ENCODE peak calls at places on chromosome 2, in five cellular contexts. One of them, this sample, is unnamed.

GRCh38 chr2:121778736-121779487 is 23.5 kb downstream of the TSN start:
- DNase-seq in NCI-H1105: no peak
- DNase-seq in NCI-H2029: no peak
- DNase-seq in body of pancreas: no peak
- DNase-seq in EL: no peak
- DNase-seq in this sample: no peak

GRCh38 chr2:130313812-130314334 is 28.8 kb upstream of the IMP4 start:
- DNase-seq in NCI-H1105: no peak
- DNase-seq in NCI-H2029: no peak
- DNase-seq in body of pancreas: no peak
- DNase-seq in EL: no peak
- DNase-seq in this sample: no peak

GRCh38 chr2:234670052-234670451 is 173.2 kb upstream of the ARL4C start:
- DNase-seq in NCI-H1105: no peak
- DNase-seq in NCI-H2029: no peak
- DNase-seq in body of pancreas: no peak
- DNase-seq in EL: peak; percentile 90
- DNase-seq in this sample: no peak

GRCh38 chr2:60391250-60392013 is 162.0 kb downstream of the BCL11A start:
- DNase-seq in NCI-H1105: no peak
- DNase-seq in NCI-H2029: peak; percentile 4
- DNase-seq in body of pancreas: no peak
- DNase-seq in EL: peak; percentile 30
- DNase-seq in this sample: peak; percentile 29

GRCh38 chr2:27322301-27322765 is 564 bp downstream of the MPV17 start:
- DNase-seq in NCI-H1105: no peak
- DNase-seq in NCI-H2029: no peak
- DNase-seq in body of pancreas: peak; percentile 32
- DNase-seq in EL: no peak
- DNase-seq in this sample: no peak

GRCh38 chr2:63488118-63488713 is 100.1 kb downstream of the WDPCP start:
- DNase-seq in NCI-H1105: no peak
- DNase-seq in NCI-H2029: no peak
- DNase-seq in body of pancreas: peak; percentile 26
- DNase-seq in EL: peak; percentile 23
- DNase-seq in this sample: no peak

GRCh38 chr2:25041928-25042320 is at the start of gene EFR3B:
- DNase-seq in NCI-H1105: peak; percentile 91
- DNase-seq in NCI-H2029: peak; percentile 87
- DNase-seq in body of pancreas: peak; percentile 97
- DNase-seq in EL: peak; percentile 93
- DNase-seq in this sample: peak; percentile 89

GRCh38 chr2:101820519-101820918 is 123.0 kb downstream of the MAP4K4 start:
- DNase-seq in NCI-H1105: no peak
- DNase-seq in NCI-H2029: no peak
- DNase-seq in body of pancreas: no peak
- DNase-seq in EL: peak; percentile 86
- DNase-seq in this sample: no peak

GRCh38 chr2:54968561-54969218 is 81.6 kb downstream of the RTN4 start:
- DNase-seq in NCI-H1105: no peak
- DNase-seq in NCI-H2029: no peak
- DNase-seq in body of pancreas: no peak
- DNase-seq in EL: no peak
- DNase-seq in this sample: no peak

GRCh38 chr2:133503323-133503722 is 64.9 kb downstream of the NCKAP5 start:
- DNase-seq in NCI-H1105: no peak
- DNase-seq in NCI-H2029: no peak
- DNase-seq in body of pancreas: no peak
- DNase-seq in EL: no peak
- DNase-seq in this sample: no peak

GRCh38 chr2:212957624-212958023 is 193.8 kb downstream of the IKZF2 start:
- DNase-seq in NCI-H1105: no peak
- DNase-seq in NCI-H2029: no peak
- DNase-seq in body of pancreas: no peak
- DNase-seq in EL: no peak
- DNase-seq in this sample: no peak

GRCh38 chr2:228446732-228447131 is 265.2 kb upstream of the SPHKAP start:
- DNase-seq in NCI-H1105: peak; percentile 83
- DNase-seq in NCI-H2029: no peak
- DNase-seq in body of pancreas: no peak
- DNase-seq in EL: peak; percentile 5
- DNase-seq in this sample: peak; percentile 94

GRCh38 chr2:20207051-20207450 is 17.9 kb downstream of the SDC1 start:
- DNase-seq in NCI-H1105: no peak
- DNase-seq in NCI-H2029: no peak
- DNase-seq in body of pancreas: no peak
- DNase-seq in EL: no peak
- DNase-seq in this sample: no peak

GRCh38 chr2:215504547-215504946 is 68.7 kb upstream of the FN1 start:
- DNase-seq in NCI-H1105: no peak
- DNase-seq in NCI-H2029: no peak
- DNase-seq in body of pancreas: no peak
- DNase-seq in EL: no peak
- DNase-seq in this sample: no peak

GRCh38 chr2:219645631-219646527 is 18.4 kb downstream of the SLC4A3 start:
- DNase-seq in NCI-H1105: no peak
- DNase-seq in NCI-H2029: no peak
- DNase-seq in body of pancreas: no peak
- DNase-seq in EL: peak; percentile 80
- DNase-seq in this sample: no peak

GRCh38 chr2:85924522-85924921 is 35.7 kb upstream of the ST3GAL5 start:
- DNase-seq in NCI-H1105: no peak
- DNase-seq in NCI-H2029: no peak
- DNase-seq in body of pancreas: no peak
- DNase-seq in EL: peak; percentile 23
- DNase-seq in this sample: no peak

GRCh38 chr2:59182249-59182648 is 941.1 kb upstream of the FANCL start:
- DNase-seq in NCI-H1105: no peak
- DNase-seq in NCI-H2029: no peak
- DNase-seq in body of pancreas: no peak
- DNase-seq in EL: peak; percentile 27
- DNase-seq in this sample: no peak

GRCh38 chr2:40395169-40396023 is 56.5 kb downstream of the SLC8A1 start:
- DNase-seq in NCI-H1105: no peak
- DNase-seq in NCI-H2029: no peak
- DNase-seq in body of pancreas: no peak
- DNase-seq in EL: peak; percentile 25
- DNase-seq in this sample: no peak

GRCh38 chr2:126839711-126840110 is 59.0 kb upstream of the TEX51 start:
- DNase-seq in NCI-H1105: no peak
- DNase-seq in NCI-H2029: no peak
- DNase-seq in body of pancreas: no peak
- DNase-seq in EL: no peak
- DNase-seq in this sample: no peak

GRCh38 chr2:62196278-62196901 is 475 bp downstream of the B3GNT2 start:
- DNase-seq in NCI-H1105: peak; percentile 41
- DNase-seq in NCI-H2029: no peak
- DNase-seq in body of pancreas: no peak
- DNase-seq in EL: no peak
- DNase-seq in this sample: peak; percentile 27

GRCh38 chr2:119372778-119373568 is 6.2 kb downstream of the DBI start:
- DNase-seq in NCI-H1105: no peak
- DNase-seq in NCI-H2029: no peak
- DNase-seq in body of pancreas: no peak
- DNase-seq in EL: no peak
- DNase-seq in this sample: no peak

GRCh38 chr2:26043862-26044736 is 10.2 kb downstream of the RAB10 start:
- DNase-seq in NCI-H1105: no peak
- DNase-seq in NCI-H2029: no peak
- DNase-seq in body of pancreas: peak; percentile 57
- DNase-seq in EL: peak; percentile 40
- DNase-seq in this sample: no peak

GRCh38 chr2:63553049-63553448 is 35.2 kb downstream of the WDPCP start:
- DNase-seq in NCI-H1105: no peak
- DNase-seq in NCI-H2029: no peak
- DNase-seq in body of pancreas: no peak
- DNase-seq in EL: peak; percentile 18
- DNase-seq in this sample: no peak

GRCh38 chr2:19793132-19793750 is 108.5 kb downstream of the TTC32 start:
- DNase-seq in NCI-H1105: no peak
- DNase-seq in NCI-H2029: no peak
- DNase-seq in body of pancreas: no peak
- DNase-seq in EL: no peak
- DNase-seq in this sample: no peak

GRCh38 chr2:127664065-127664894 is 11.1 kb downstream of the LIMS2 start:
- DNase-seq in NCI-H1105: no peak
- DNase-seq in NCI-H2029: no peak
- DNase-seq in body of pancreas: no peak
- DNase-seq in EL: no peak
- DNase-seq in this sample: no peak

GRCh38 chr2:134405641-134406081 is 151.8 kb downstream of the MGAT5 start:
- DNase-seq in NCI-H1105: no peak
- DNase-seq in NCI-H2029: no peak
- DNase-seq in body of pancreas: no peak
- DNase-seq in EL: peak; percentile 45
- DNase-seq in this sample: no peak